ENCODE peak calls at places on chromosomes 16 and 17, in six cellular contexts. One of them, this sample, is unnamed.

GRCh38 chr17:64787255-64787920 is 125.3 kb upstream of the SMURF2 start:
- DNase-seq in RPMI7951: no peak
- DNase-seq in glutamatergic neuron: no peak
- DNase-seq in HEK293T: no peak
- DNase-seq in mucosa of gallbladder: no peak
- DNase-seq in EH: no peak
- DNase-seq in this sample: peak; percentile 29

GRCh38 chr16:1655909-1656807 is 21.9 kb upstream of the JPT2 start:
- DNase-seq in RPMI7951: no peak
- DNase-seq in glutamatergic neuron: no peak
- DNase-seq in HEK293T: no peak
- DNase-seq in mucosa of gallbladder: no peak
- DNase-seq in EH: no peak
- DNase-seq in this sample: no peak

GRCh38 chr16:180101-180920 is at the start of gene HBQ1:
- DNase-seq in RPMI7951: no peak
- DNase-seq in glutamatergic neuron: peak; percentile 84
- DNase-seq in HEK293T: peak; percentile 52
- DNase-seq in mucosa of gallbladder: no peak
- DNase-seq in EH: peak; percentile 16
- DNase-seq in this sample: peak; percentile 70

GRCh38 chr17:30380106-30380420 is 1.3 kb downstream of the CPD start:
- DNase-seq in RPMI7951: no peak
- DNase-seq in glutamatergic neuron: no peak
- DNase-seq in HEK293T: no peak
- DNase-seq in mucosa of gallbladder: no peak
- DNase-seq in EH: peak; percentile 29
- DNase-seq in this sample: peak; percentile 63

GRCh38 chr17:75842963-75843576 is 1.1 kb downstream of the UNC13D start:
- DNase-seq in RPMI7951: no peak
- DNase-seq in glutamatergic neuron: peak; percentile 12
- DNase-seq in HEK293T: no peak
- DNase-seq in mucosa of gallbladder: no peak
- DNase-seq in EH: no peak
- DNase-seq in this sample: no peak

GRCh38 chr16:20301840-20302239 is 25.5 kb downstream of the GP2 start:
- DNase-seq in RPMI7951: no peak
- DNase-seq in glutamatergic neuron: no peak
- DNase-seq in HEK293T: no peak
- DNase-seq in mucosa of gallbladder: no peak
- DNase-seq in EH: no peak
- DNase-seq in this sample: no peak

GRCh38 chr17:63696381-63696961 is 3.5 kb downstream of the LIMD2 start:
- DNase-seq in RPMI7951: peak; percentile 22
- DNase-seq in glutamatergic neuron: no peak
- DNase-seq in HEK293T: peak; percentile 63
- DNase-seq in mucosa of gallbladder: no peak
- DNase-seq in EH: peak; percentile 49
- DNase-seq in this sample: peak; percentile 75

GRCh38 chr16:3748307-3748706 is 31.0 kb upstream of the TRAP1 start:
- DNase-seq in RPMI7951: no peak
- DNase-seq in glutamatergic neuron: no peak
- DNase-seq in HEK293T: no peak
- DNase-seq in mucosa of gallbladder: no peak
- DNase-seq in EH: peak; percentile 5
- DNase-seq in this sample: no peak

GRCh38 chr16:25172831-25173230 is 43.9 kb upstream of the AQP8 start:
- DNase-seq in RPMI7951: peak; percentile 31
- DNase-seq in glutamatergic neuron: no peak
- DNase-seq in HEK293T: no peak
- DNase-seq in mucosa of gallbladder: no peak
- DNase-seq in EH: no peak
- DNase-seq in this sample: no peak

GRCh38 chr17:59859444-59860025 is 33.2 kb downstream of the TUBD1 start:
- DNase-seq in RPMI7951: peak; percentile 59
- DNase-seq in glutamatergic neuron: no peak
- DNase-seq in HEK293T: no peak
- DNase-seq in mucosa of gallbladder: no peak
- DNase-seq in EH: peak; percentile 74
- DNase-seq in this sample: peak; percentile 9

GRCh38 chr17:149231-149630 is 11.9 kb downstream of the SCGB1C2 start:
- DNase-seq in RPMI7951: no peak
- DNase-seq in glutamatergic neuron: peak; percentile 7
- DNase-seq in HEK293T: no peak
- DNase-seq in mucosa of gallbladder: no peak
- DNase-seq in EH: no peak
- DNase-seq in this sample: no peak

GRCh38 chr17:76452646-76453430 is at the start of gene UBE2O:
- DNase-seq in RPMI7951: peak; percentile 79
- DNase-seq in glutamatergic neuron: peak; percentile 97
- DNase-seq in HEK293T: peak; percentile 99
- DNase-seq in mucosa of gallbladder: peak; percentile 88
- DNase-seq in EH: peak; percentile 86
- DNase-seq in this sample: peak; percentile 98

GRCh38 chr17:28688481-28688880 is 23.2 kb downstream of the PROCA1 start:
- DNase-seq in RPMI7951: no peak
- DNase-seq in glutamatergic neuron: no peak
- DNase-seq in HEK293T: no peak
- DNase-seq in mucosa of gallbladder: no peak
- DNase-seq in EH: no peak
- DNase-seq in this sample: no peak

GRCh38 chr16:90018297-90019200 is 707 bp downstream of the DBNDD1 start:
- DNase-seq in RPMI7951: no peak
- DNase-seq in glutamatergic neuron: peak; percentile 57
- DNase-seq in HEK293T: no peak
- DNase-seq in mucosa of gallbladder: no peak
- DNase-seq in EH: no peak
- DNase-seq in this sample: peak; percentile 38